ENCODE peak calls at places on chromosomes 12 and 14, in seven cellular contexts. J, N, L, H, D, C and M are unnamed samples.

GRCh38 chr12:122523280-122523679 is 3.5 kb downstream of the RSRC2 start:
- DNase-seq in J (peak), N (peak), L (no peak), H (no peak), D (no peak), C (no peak), M (peak)

GRCh38 chr12:93466625-93467350 is 526 bp upstream of the MRPL42 start:
- DNase-seq in J (no peak), N (no peak), L (no peak), H (no peak), D (no peak), C (no peak), M (no peak)

GRCh38 chr14:68655021-68655811 is 137.7 kb downstream of the ZFP36L1 start:
- DNase-seq in J (peak), N (no peak), L (no peak), H (no peak), D (peak), C (peak), M (no peak)

GRCh38 chr12:103632554-103633216 is 45.6 kb downstream of the STAB2 start:
- DNase-seq in J (peak), N (peak), L (no peak), H (peak), D (peak), C (peak), M (peak)

GRCh38 chr12:95611676-95612309 is 60.5 kb upstream of the USP44 start:
- DNase-seq in J (no peak), N (no peak), L (no peak), H (no peak), D (peak), C (peak), M (no peak)

GRCh38 chr14:95500772-95501401 is 15.6 kb downstream of the SYNE3 start:
- DNase-seq in J (peak), N (peak), L (peak), H (peak), D (no peak), C (no peak), M (peak)

GRCh38 chr12:64456119-64456518 is 4.2 kb downstream of the TBK1 start:
- DNase-seq in J (no peak), N (no peak), L (no peak), H (no peak), D (no peak), C (no peak), M (no peak)

GRCh38 chr14:37403656-37404055 is 191.4 kb downstream of the FOXA1 start:
- DNase-seq in J (no peak), N (no peak), L (no peak), H (no peak), D (no peak), C (no peak), M (no peak)

GRCh38 chr12:118103601-118104382 is at the start of gene VSIG10:
- DNase-seq in J (peak), N (peak), L (peak), H (peak), D (peak), C (peak), M (peak)

GRCh38 chr14:79510659-79511058 is 700.6 kb downstream of the DIO2 start:
- DNase-seq in J (peak), N (peak), L (no peak), H (no peak), D (no peak), C (no peak), M (peak)

GRCh38 chr14:70706177-70706576 is 64.5 kb downstream of the TTC9 start:
- DNase-seq in J (no peak), N (no peak), L (no peak), H (no peak), D (no peak), C (no peak), M (no peak)

GRCh38 chr12:68224613-68225285 is 861 bp downstream of the IL26 start:
- DNase-seq in J (peak), N (peak), L (no peak), H (no peak), D (no peak), C (no peak), M (peak)